ENCODE peak calls at places on chromosomes 4 and X, in nine cellular contexts. W is cardiac muscle cell; F is sigmoid colon; U is lung; T is CD8-positive, alpha-beta T cell; N is right atrium auricular region; A is lower lobe of right lung; R is breast epithelium; Z is BE2C. J is an unnamed sample.

GRCh38 chrX:111133389-111133788 is 37.4 kb downstream of the PAK3 start:
- DNase-seq in N (no peak), U (no peak), A (no peak), W (no peak), R (no peak), F (no peak), T (no peak), Z (no peak), J (no peak)

GRCh38 chr4:56371426-56372220 is 15.7 kb downstream of the AASDH start:
- DNase-seq in A (no peak), R (no peak), F (no peak), N (no peak), U (no peak), T (no peak), Z (no peak), W (no peak), J (no peak)

GRCh38 chrX:71067079-71067478 is 1.1 kb downstream of the SNX12 start:
- DNase-seq in Z (no peak), W (no peak), A (no peak), F (no peak), N (no peak), R (no peak), U (no peak), T (no peak), J (no peak)

GRCh38 chr4:20126906-20127305 is 124.8 kb upstream of the SLIT2 start:
- DNase-seq in Z (no peak), U (no peak), F (no peak), A (no peak), W (no peak), N (no peak), T (no peak), R (no peak), J (no peak)

GRCh38 chrX:151710457-151710856 is 5.4 kb upstream of the FATE1 start:
- DNase-seq in W (no peak), A (no peak), F (no peak), U (no peak), Z (no peak), R (no peak), T (no peak), N (no peak), J (no peak)

GRCh38 chrX:39957816-39958561 is 139.8 kb downstream of the BCOR start:
- DNase-seq in U (no peak), N (no peak), A (no peak), W (no peak), Z (no peak), T (no peak), F (no peak), R (no peak), J (no peak)

GRCh38 chr4:76951333-76952033 is 1.9 kb downstream of the SEPTIN11 start:
- DNase-seq in N (no peak), Z (no peak), F (no peak), W (no peak), R (no peak), U (no peak), A (no peak), T (no peak), J (no peak)

GRCh38 chrX:108139303-108139702 is 47.7 kb downstream of the ATG4A start:
- DNase-seq in Z (no peak), T (no peak), N (no peak), F (no peak), R (no peak), A (no peak), U (no peak), W (no peak), J (no peak)

GRCh38 chrX:112147206-112147605 is 64.6 kb upstream of the TRPC5 start:
- DNase-seq in R (no peak), U (no peak), A (no peak), W (peak; percentile 47), N (no peak), F (no peak), Z (peak; percentile 15), T (no peak), J (no peak)

GRCh38 chr4:34157546-34157945 is 2086.8 kb downstream of the ARAP2 start:
- DNase-seq in W (no peak), Z (no peak), N (no peak), R (no peak), T (no peak), A (no peak), U (no peak), F (no peak), J (no peak)

GRCh38 chrX:77597511-77597910 is 150.3 kb downstream of the FGF16 start:
- DNase-seq in F (no peak), A (no peak), T (no peak), N (no peak), Z (no peak), U (no peak), W (no peak), R (no peak), J (no peak)

GRCh38 chrX:77595848-77596247 is 148.7 kb downstream of the FGF16 start:
- DNase-seq in N (no peak), U (no peak), R (no peak), W (no peak), F (no peak), T (no peak), A (no peak), Z (no peak), J (no peak)

GRCh38 chrX:77597090-77597489 is 149.9 kb downstream of the FGF16 start:
- DNase-seq in A (no peak), F (no peak), U (no peak), N (no peak), T (no peak), R (no peak), Z (no peak), W (peak; percentile 2), J (no peak)
- TF ChIP-seq CTCF in A (peak; percentile 9), F (no peak), U (no peak), N (no peak), T (no peak), R (no peak), Z (peak; percentile 47), W (peak; percentile 40), J (peak; percentile 47)

DNA sequence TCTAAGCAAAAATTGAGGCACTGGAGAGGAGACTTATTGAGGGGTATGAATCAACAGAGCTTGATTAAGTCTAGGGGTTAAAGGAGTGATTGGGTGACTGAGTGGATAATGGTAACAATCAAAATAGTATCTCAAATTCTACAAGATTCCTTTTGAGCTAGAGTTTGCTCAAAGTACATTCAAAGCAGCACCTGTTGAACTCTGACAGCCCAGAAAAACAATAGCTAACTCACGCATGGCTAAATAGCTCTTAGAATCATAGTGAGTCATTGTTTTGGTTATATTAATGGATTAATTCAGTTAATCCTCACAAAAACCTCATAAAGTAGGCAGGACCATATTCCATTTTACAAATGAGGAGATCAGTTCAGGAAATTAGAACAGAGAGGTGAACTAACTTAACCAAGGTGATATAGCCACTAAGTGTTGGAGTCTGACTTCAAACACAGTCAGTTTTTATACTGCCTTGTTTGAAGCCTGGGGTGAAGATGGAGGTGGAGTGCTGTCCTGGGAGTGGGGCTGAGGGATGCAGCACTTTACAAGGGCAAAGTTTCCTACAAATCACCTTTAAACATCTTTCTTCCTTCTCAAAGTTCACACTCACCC is 35.9 kb upstream of the PPM1K start:
- DNase-seq in A (no peak), F (no peak), Z (no peak), U (no peak), W (no peak), N (no peak), R (no peak), T (no peak), J (no peak)
- H3K4me3 ChIP-seq in A (no peak overlapping the region), F (no peak overlapping the region), Z (no peak overlapping the region), U (no peak overlapping the region), W (no peak overlapping the region), N (no peak overlapping the region), R (no peak overlapping the region), T (no peak overlapping the region), J (no peak overlapping the region)

GRCh38 chr4:10113362-10114047 is 3.1 kb downstream of the WDR1 start:
- DNase-seq in W (no peak), A (no peak), R (no peak), Z (no peak), T (no peak), U (no peak), N (no peak), F (no peak), J (no peak)

GRCh38 chr4:10115657-10116624 is 658 bp downstream of the WDR1 start:
- DNase-seq in Z (no peak), W (peak; percentile 69), N (no peak), F (no peak), A (peak; percentile 81), T (peak; percentile 72), U (peak; percentile 66), R (peak; percentile 72), J (no peak)

GRCh38 chr4:10114147-10114546 is 2.5 kb downstream of the WDR1 start:
- DNase-seq in N (no peak), R (no peak), A (no peak), F (no peak), U (no peak), Z (no peak), T (no peak), W (no peak), J (no peak)

GRCh38 chr4:10115271-10115656 is 1.3 kb downstream of the WDR1 start:
- DNase-seq in Z (no peak), U (no peak), T (no peak), W (no peak), A (no peak), F (no peak), N (no peak), R (no peak), J (no peak)

GRCh38 chr4:10114607-10115006 is 2.0 kb downstream of the WDR1 start:
- DNase-seq in U (no peak), Z (no peak), N (no peak), F (no peak), W (no peak), A (no peak), T (no peak), R (no peak), J (no peak)
- H3K4me1 ChIP-seq in U (peaks cover 23% of the 10 kb centered on the region), Z (peaks cover 3% of the 10 kb centered on the region), N (peaks cover 68% of the 10 kb centered on the region), F (peaks cover 85% of the 10 kb centered on the region), W (peaks cover 39% of the 10 kb centered on the region), A (peaks cover 69% of the 10 kb centered on the region), T (peaks cover 81% of the 10 kb centered on the region), R (peaks cover 19% of the 10 kb centered on the region), J (peaks cover 18% of the 10 kb centered on the region)

DNA sequence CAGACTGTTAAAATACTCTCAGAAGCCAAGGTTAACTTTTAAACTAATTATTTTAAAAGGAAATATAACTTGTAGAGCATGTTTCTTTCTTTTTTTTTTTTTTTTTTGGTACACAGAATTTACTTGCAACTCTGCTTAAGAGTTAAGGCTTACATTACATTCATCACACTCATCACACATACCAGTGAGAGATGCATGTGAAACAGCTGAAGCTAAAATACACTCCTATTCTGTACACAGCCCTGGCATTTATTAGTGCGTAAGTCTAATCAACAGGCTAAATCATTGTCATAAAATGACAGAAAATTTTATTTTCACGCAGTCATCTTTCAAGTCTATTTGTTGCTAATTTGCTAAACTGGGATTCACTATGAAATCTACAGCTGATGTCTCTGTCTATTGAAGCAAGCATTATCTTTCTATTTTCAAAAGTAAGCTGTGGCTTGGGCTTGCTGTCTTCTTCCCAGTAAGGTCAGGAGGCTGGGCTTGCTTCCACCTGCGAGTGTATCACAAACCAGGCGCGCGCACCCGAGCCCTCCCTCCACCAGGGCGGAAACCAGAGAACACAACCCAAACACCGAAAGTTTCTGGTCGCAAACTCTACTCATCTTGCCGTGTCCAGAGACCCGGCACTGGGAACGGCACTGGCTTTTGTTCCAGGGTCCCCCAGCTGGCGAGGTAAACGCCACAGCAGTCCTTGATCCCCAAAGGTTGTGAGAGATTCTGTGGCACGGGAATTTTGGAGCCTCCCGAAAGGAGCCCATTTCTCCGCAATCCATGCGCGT is 3.9 kb downstream of the MAML3 start:
- DNase-seq in Z (peak; percentile 81), W (peak; percentile 77), U (peak; percentile 82), T (peak; percentile 77), A (peak; percentile 84), N (peak; percentile 84), R (peak; percentile 82), F (peak; percentile 91), J (peak; percentile 75)
- TF ChIP-seq CTCF in Z (peak; percentile 13), W (no peak), U (no peak), T (no peak), A (no peak), N (no peak), R (peak; percentile 50), F (peak; percentile 40), J (no peak)